ENCODE peak calls at places on chromosomes 2 and 18, in six cellular contexts. Z, J, N, B, T and X are unnamed samples.

GRCh38 chr2:228446732-228447131 is 265.2 kb upstream of the SPHKAP start:
- DNase-seq in N (no peak), T (peak), B (no peak), J (no peak), Z (no peak), X (no peak)

GRCh38 chr2:73838889-73839539 is 10.3 kb downstream of the STAMBP start:
- DNase-seq in N (no peak), T (no peak), Z (no peak), J (no peak), B (no peak), X (no peak)

GRCh38 chr2:182761903-182762302 is 45.8 kb downstream of the DNAJC10 start:
- DNase-seq in N (no peak), Z (no peak), B (no peak), T (peak), J (no peak), X (no peak)

GRCh38 chr18:79070486-79070885 is 1.3 kb downstream of the ATP9B start:
- DNase-seq in B (no peak), N (no peak), J (no peak), Z (no peak), T (no peak), X (no peak)

GRCh38 chr18:59067873-59068272 is 71.8 kb upstream of the SEC11C start:
- DNase-seq in J (peak), T (peak), Z (peak), N (no peak), B (no peak), X (no peak)

GRCh38 chr2:230900336-230900995 is 24.6 kb downstream of the GPR55 start:
- DNase-seq in J (no peak), B (no peak), N (no peak), Z (peak), T (no peak), X (no peak)

GRCh38 chr2:11030909-11031308 is 119.2 kb downstream of the KCNF1 start:
- DNase-seq in N (no peak), Z (no peak), B (no peak), J (no peak), T (no peak), X (no peak)

GRCh38 chr2:64943387-64944150 is 45.6 kb upstream of the SLC1A4 start:
- DNase-seq in T (no peak), Z (no peak), B (no peak), N (no peak), J (no peak), X (no peak)

GRCh38 chr2:46701152-46701551 is 214.5 kb downstream of the MCFD2 start:
- DNase-seq in T (no peak), Z (no peak), B (no peak), J (no peak), N (no peak), X (no peak)

GRCh38 chr18:10252952-10253680 is 201.3 kb upstream of the APCDD1 start:
- DNase-seq in B (no peak), N (no peak), Z (no peak), J (no peak), T (no peak), X (no peak)

GRCh38 chr2:71613953-71614925 is 160.9 kb downstream of the DYSF start:
- DNase-seq in Z (no peak), B (no peak), N (peak), J (no peak), T (no peak), X (no peak)

GRCh38 chr2:174597347-174598047 is at the start of gene WIPF1:
- DNase-seq in T (peak), Z (peak), N (peak), J (no peak), B (no peak), X (peak)

GRCh38 chr2:232988444-232988843 is 24.6 kb downstream of the NGEF start:
- DNase-seq in Z (no peak), N (no peak), T (peak), J (no peak), B (peak), X (no peak)

GRCh38 chr2:167135691-167136090 is 247.4 kb downstream of the XIRP2 start:
- DNase-seq in B (no peak), Z (no peak), N (no peak), T (no peak), J (peak), X (no peak)

GRCh38 chr18:48036641-48037421 is 106.4 kb upstream of the SMAD2 start:
- DNase-seq in N (no peak), B (no peak), J (peak), Z (no peak), T (no peak), X (no peak)

GRCh38 chr2:174846218-174846617 is 81.9 kb upstream of the CHRNA1 start:
- DNase-seq in Z (no peak), N (no peak), B (no peak), T (no peak), J (no peak), X (no peak)

GRCh38 chr2:12105180-12105579 is 358.7 kb downstream of the LPIN1 start:
- DNase-seq in B (no peak), J (no peak), N (no peak), T (no peak), Z (no peak), X (peak)

GRCh38 chr18:77065221-77065981 is 67.2 kb downstream of the MBP start:
- DNase-seq in B (peak), N (no peak), T (peak), J (peak), Z (peak), X (no peak)

GRCh38 chr2:121205321-121205942 is 79.6 kb downstream of the TFCP2L1 start:
- DNase-seq in B (no peak), Z (no peak), T (peak), J (no peak), N (no peak), X (no peak)

GRCh38 chr2:139296672-139297209 is 516.6 kb upstream of the NXPH2 start:
- DNase-seq in B (no peak), Z (no peak), T (no peak), J (no peak), N (no peak), X (no peak)

GRCh38 chr2:107383706-107384105 is 443.0 kb upstream of the RGPD4 start:
- DNase-seq in N (no peak), T (no peak), B (no peak), J (no peak), Z (no peak), X (no peak)

GRCh38 chr2:84846041-84846663 is 34.7 kb downstream of the TRABD2A start:
- DNase-seq in T (no peak), Z (no peak), J (no peak), N (no peak), B (no peak), X (peak)

GRCh38 chr2:201261911-201262310 is 1.6 kb downstream of the CASP8 start:
- DNase-seq in Z (no peak), J (no peak), T (no peak), N (no peak), B (no peak), X (peak)

GRCh38 chr18:55988537-55988936 is 400.5 kb upstream of the TCF4 start:
- DNase-seq in T (peak), N (no peak), Z (no peak), J (peak), B (no peak), X (no peak)

GRCh38 chr2:69773201-69773600 is 31.3 kb downstream of the ANXA4 start:
- DNase-seq in J (no peak), T (peak), N (no peak), B (no peak), Z (no peak), X (no peak)

GRCh38 chr2:109126501-109126860 is 2.5 kb upstream of the SH3RF3 start:
- DNase-seq in N (no peak), T (peak), B (peak), Z (no peak), J (no peak), X (no peak)

GRCh38 chr2:206354129-206354528 is 79.7 kb downstream of the ZDBF2 start:
- DNase-seq in B (no peak), N (no peak), Z (no peak), J (no peak), T (no peak), X (no peak)

GRCh38 chr2:127084611-127085031 is 22.3 kb downstream of the BIN1 start:
- DNase-seq in T (no peak), B (no peak), Z (peak), J (no peak), N (no peak), X (peak)

GRCh38 chr2:127661949-127662510 is 13.3 kb downstream of the LIMS2 start:
- DNase-seq in T (no peak), N (no peak), Z (no peak), J (no peak), B (no peak), X (no peak)

GRCh38 chr18:27696148-27696547 is 480.8 kb downstream of the CDH2 start:
- DNase-seq in B (no peak), N (no peak), T (no peak), Z (no peak), J (no peak), X (no peak)

GRCh38 chr18:79575891-79576685 is 103.5 kb upstream of the CTDP1 start:
- DNase-seq in Z (no peak), N (no peak), J (peak), T (peak), B (no peak), X (no peak)

GRCh38 chr2:65788556-65788955 is 356.2 kb upstream of the SPRED2 start:
- DNase-seq in J (peak), Z (no peak), T (no peak), N (no peak), B (no peak), X (no peak)

GRCh38 chr2:197464180-197464579 is 10.8 kb downstream of the COQ10B start:
- DNase-seq in N (no peak), T (no peak), B (no peak), Z (no peak), J (no peak), X (no peak)

GRCh38 chr18:73235491-73235890 is 367.7 kb upstream of the NETO1 start:
- DNase-seq in Z (no peak), N (no peak), J (no peak), B (peak), T (peak), X (no peak)

GRCh38 chr2:229408356-229408755 is 137.3 kb upstream of the PID1 start:
- DNase-seq in Z (no peak), N (no peak), J (no peak), B (peak), T (peak), X (no peak)

GRCh38 chr2:112606567-112606966 is 22.2 kb downstream of the CHCHD5 start:
- DNase-seq in B (no peak), T (no peak), J (peak), N (no peak), Z (no peak), X (no peak)